ENCODE peak calls at places on chromosome 19, in ten cellular contexts. K is breast epithelium; I is cardiac muscle cell; F is CD4-positive, alpha-beta T cell; V is endothelial cell; U is GM23338; W is bronchial epithelial cell; X is fibroblast of lung; L is endodermal cell; R is HFF-Myc. P is an unnamed sample.

GRCh38 chr19:11106477-11106876 is 17.2 kb downstream of the LDLR start:
- DNase-seq in K (no peak), X (no peak), I (peak), L (no peak), W (no peak), V (no peak), R (no peak), F (no peak), U (no peak), P (no peak)

GRCh38 chr19:6708346-6708745 is 12.1 kb downstream of the C3 start:
- DNase-seq in L (no peak), K (no peak), U (no peak), F (no peak), I (no peak), X (no peak), W (no peak), V (no peak), R (no peak), P (no peak)

GRCh38 chr19:49983645-49984229 is 22.8 kb upstream of the SIGLEC11 start:
- DNase-seq in R (no peak), U (peak), F (peak), K (peak), V (peak), W (peak), I (peak), L (peak), X (peak), P (peak)

GRCh38 chr19:792361-792885 is 4.8 kb upstream of the PTBP1 start:
- DNase-seq in W (no peak), X (no peak), R (no peak), U (peak), V (no peak), F (no peak), L (no peak), K (no peak), I (no peak), P (no peak)

GRCh38 chr19:5470264-5470671 is 15.1 kb downstream of the ZNRF4 start:
- DNase-seq in F (no peak), L (no peak), U (no peak), I (no peak), K (no peak), X (no peak), W (peak), V (no peak), R (no peak), P (no peak)

GRCh38 chr19:18726846-18727245 is 43.4 kb downstream of the CRTC1 start:
- DNase-seq in F (no peak), U (no peak), V (no peak), W (no peak), X (no peak), K (no peak), L (no peak), R (no peak), I (no peak), P (no peak)

GRCh38 chr19:40344422-40344821 is 3.8 kb downstream of the C19orf47 start:
- DNase-seq in I (no peak), V (no peak), X (no peak), F (no peak), K (no peak), L (no peak), W (no peak), R (no peak), U (no peak), P (no peak)

GRCh38 chr19:5447700-5448311 is 7.4 kb upstream of the ZNRF4 start:
- DNase-seq in X (peak), L (no peak), F (no peak), U (no peak), I (no peak), R (no peak), K (no peak), V (no peak), W (peak), P (no peak)

GRCh38 chr19:45171211-45171623 is 6.8 kb downstream of the TRAPPC6A start:
- DNase-seq in K (no peak), U (no peak), R (no peak), W (no peak), L (peak), I (no peak), F (no peak), X (no peak), V (peak), P (no peak)

GRCh38 chr19:10335149-10336053 is 2.1 kb upstream of the RAVER1 start:
- DNase-seq in R (no peak), K (no peak), I (peak), L (peak), U (peak), V (peak), W (no peak), F (no peak), X (no peak), P (no peak)

GRCh38 chr19:23440791-23441190 is 45.5 kb upstream of the ZNF91 start:
- DNase-seq in W (no peak), X (no peak), K (no peak), L (peak), R (no peak), U (peak), F (no peak), I (no peak), V (no peak), P (peak)

GRCh38 chr19:10961763-10962536 is 1.1 kb downstream of the SMARCA4 start:
- DNase-seq in I (no peak), L (no peak), F (no peak), K (no peak), R (no peak), W (no peak), X (no peak), V (no peak), U (no peak), P (no peak)

GRCh38 chr19:49555600-49556411 is 24.6 kb downstream of the NOSIP start:
- DNase-seq in W (peak), R (no peak), F (peak), X (peak), K (no peak), U (peak), V (peak), I (peak), L (peak), P (peak)

GRCh38 chr19:47035127-47035494 is 13.3 kb downstream of the TMEM160 start:
- DNase-seq in X (peak), U (peak), F (no peak), R (no peak), L (peak), W (no peak), I (no peak), K (no peak), V (no peak), P (no peak)

GRCh38 chr19:1360818-1361461 is 22.8 kb upstream of the NDUFS7 start:
- DNase-seq in I (no peak), W (peak), X (peak), L (peak), V (no peak), R (peak), U (no peak), F (no peak), K (peak), P (no peak)

GRCh38 chr19:39127812-39128510 is 2.4 kb downstream of the PAK4 start:
- DNase-seq in F (no peak), V (no peak), R (no peak), L (no peak), W (no peak), I (no peak), X (no peak), K (peak), U (no peak), P (no peak)

GRCh38 chr19:28710278-28710677 is 502.7 kb downstream of the UQCRFS1 start:
- DNase-seq in K (no peak), V (no peak), X (peak), R (peak), L (no peak), U (peak), I (peak), F (no peak), W (peak), P (no peak)
- TF ChIP-seq CTCF in K (peak), V (peak), X (peak), R (peak), L (peak), U (peak), I (peak), F (peak), W (peak), P (peak)

GRCh38 chr19:3879656-3880055 is 829 bp upstream of the ATCAY start:
- DNase-seq in I (no peak), R (no peak), F (no peak), V (no peak), L (no peak), W (no peak), U (no peak), K (no peak), X (no peak), P (no peak)
- TF ChIP-seq CTCF in I (no peak), R (peak), F (no peak), V (peak), L (peak), W (no peak), U (peak), K (no peak), X (no peak), P (peak)

DNA sequence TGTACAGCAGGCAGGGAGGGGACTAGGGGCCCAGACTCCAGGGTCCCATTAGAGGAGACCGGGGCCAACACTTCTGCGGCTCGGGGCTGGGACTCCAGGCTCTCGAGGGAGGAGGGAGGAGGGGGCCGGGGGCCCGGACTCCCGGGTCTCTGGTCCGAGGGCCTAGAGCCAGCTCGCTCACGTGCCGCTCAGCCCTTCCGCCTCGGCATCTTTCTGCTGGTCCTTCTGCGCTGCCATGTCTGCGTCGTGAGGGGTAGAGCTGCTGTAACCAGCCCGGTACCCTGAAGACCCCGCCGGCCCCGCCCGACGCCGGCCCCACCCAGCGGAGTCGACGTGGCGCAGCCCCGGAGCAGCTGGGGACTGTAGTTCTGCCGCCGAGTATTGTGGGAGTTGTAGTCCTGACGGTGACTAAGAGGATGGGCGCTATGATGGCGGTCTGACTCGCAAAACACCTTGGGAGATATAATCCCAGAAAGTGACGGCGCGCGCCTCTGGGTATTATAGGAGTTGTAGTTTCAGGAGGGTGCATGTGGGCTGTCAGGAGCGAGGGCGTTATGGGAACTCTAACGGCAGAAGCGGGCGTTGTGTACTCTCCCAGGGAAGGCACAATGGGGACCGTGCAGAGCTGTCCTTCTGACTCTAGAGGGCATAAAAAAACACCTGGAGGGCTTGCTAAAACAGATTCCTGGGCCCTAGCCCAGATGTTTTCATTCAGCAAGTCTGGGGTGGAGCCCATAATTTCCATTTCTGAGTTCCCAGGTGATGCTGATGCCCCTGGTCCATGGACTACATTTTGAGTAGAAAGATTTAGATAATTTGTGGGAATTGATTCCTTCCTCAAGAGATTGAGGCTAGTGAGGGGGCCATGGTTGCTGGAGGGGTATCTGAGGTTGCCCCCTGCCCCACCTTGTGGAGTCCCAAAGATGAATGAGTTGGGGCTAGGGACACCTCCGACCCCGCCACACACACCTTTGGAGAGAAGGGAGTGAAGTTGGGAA is at the start of gene RABAC1:
- DNase-seq in R (peak), F (peak), V (peak), W (peak), U (peak), X (peak), I (peak), L (peak), K (peak), P (peak)
- TF ChIP-seq CTCF in R (no peak), F (no peak), V (no peak), W (no peak), U (peak), X (no peak), I (peak), L (peak), K (no peak), P (peak)

DNA sequence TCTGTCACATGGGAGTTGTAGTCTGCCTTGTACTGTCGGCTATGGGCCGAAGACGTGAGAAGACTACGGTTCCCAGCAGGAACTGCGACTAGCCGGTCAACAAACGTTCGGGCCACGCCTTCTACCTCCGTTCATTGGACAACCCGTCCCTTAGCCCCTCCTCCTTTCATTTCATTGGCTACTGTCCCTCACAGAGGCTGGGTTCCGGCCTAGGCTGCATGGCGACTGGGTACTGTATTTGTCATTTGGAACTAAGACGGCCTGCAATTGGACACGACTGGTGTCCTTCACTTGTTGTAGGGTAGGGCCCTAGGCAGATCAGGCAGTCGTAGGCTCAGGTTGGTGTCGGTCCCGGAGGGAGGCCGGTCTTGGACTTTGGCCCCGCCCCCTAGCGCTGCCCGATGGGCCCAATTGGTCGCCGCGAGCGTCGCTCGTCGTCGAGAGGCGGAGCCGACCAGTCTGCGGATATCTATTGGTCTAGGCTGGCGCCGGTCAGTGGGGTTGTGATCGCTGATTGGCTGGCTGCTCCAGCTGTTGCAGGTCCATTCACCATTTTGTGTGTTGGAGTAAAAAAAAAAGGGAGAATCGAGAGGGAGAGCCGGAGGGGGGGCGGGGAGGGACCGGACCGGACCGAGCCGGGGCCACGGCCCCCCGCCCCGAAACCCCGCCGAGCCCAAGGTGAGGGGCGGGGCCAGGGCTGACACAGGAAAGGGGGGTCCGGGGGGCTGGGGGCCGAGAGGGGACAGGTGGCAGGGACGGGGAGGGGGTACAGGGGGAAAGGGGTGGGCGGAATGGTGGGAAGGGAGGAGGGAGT is at the start of gene CIC:
- DNase-seq in X (peak), I (peak), L (peak), U (peak), V (peak), K (peak), F (peak), W (peak), R (peak), P (peak)
- TF ChIP-seq CTCF in X (no peak), I (no peak), L (no peak), U (no peak), V (no peak), K (no peak), F (no peak), W (no peak), R (no peak), P (no peak)

GRCh38 chr19:29188704-29189375 is 24.1 kb downstream of the UQCRFS1 start:
- DNase-seq in V (no peak), U (no peak), L (no peak), X (no peak), I (no peak), F (no peak), R (no peak), K (no peak), W (no peak), P (no peak)
- TF ChIP-seq CTCF in V (no peak), U (no peak), L (no peak), X (no peak), I (no peak), F (no peak), R (no peak), K (no peak), W (no peak), P (no peak)

DNA sequence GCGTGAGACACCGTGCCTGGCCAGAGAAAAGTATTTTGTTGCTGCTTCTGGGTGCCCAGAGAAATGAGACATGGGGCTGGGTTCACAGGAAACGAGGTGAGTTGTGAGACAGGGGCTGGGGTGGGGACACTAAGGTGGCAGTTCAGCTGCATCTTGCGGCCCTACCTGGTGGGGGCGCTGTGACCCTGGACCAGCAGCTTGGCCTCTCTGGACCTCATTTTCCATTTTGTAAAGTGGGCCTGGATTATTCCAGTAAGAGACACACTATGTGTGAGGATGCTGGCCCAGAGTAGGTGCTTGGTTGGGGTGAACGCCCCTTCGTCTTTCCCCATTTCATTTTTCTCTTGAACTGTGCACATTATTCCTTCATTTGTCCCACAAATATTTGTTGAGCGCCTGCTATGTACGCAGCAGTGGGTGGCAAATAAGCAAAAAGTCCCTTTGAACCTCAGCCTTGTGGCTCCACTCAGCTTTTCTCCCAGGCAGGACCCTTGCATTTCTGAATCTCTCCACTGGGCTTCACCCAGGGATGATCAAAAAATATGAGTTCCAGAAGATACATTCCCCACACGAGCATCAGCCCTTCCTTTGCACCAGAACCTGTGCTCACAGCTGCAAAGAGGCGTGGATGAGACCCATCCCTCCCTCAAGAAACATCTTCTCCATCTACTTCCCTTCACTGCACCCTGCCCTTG is 26.6 kb upstream of the OR10H1 start:
- DNase-seq in F (no peak), U (no peak), L (no peak), X (no peak), K (no peak), R (no peak), V (no peak), W (no peak), I (no peak), P (no peak)
- TF ChIP-seq CTCF in F (no peak), U (no peak), L (no peak), X (no peak), K (no peak), R (no peak), V (no peak), W (peak), I (no peak), P (peak)

DNA sequence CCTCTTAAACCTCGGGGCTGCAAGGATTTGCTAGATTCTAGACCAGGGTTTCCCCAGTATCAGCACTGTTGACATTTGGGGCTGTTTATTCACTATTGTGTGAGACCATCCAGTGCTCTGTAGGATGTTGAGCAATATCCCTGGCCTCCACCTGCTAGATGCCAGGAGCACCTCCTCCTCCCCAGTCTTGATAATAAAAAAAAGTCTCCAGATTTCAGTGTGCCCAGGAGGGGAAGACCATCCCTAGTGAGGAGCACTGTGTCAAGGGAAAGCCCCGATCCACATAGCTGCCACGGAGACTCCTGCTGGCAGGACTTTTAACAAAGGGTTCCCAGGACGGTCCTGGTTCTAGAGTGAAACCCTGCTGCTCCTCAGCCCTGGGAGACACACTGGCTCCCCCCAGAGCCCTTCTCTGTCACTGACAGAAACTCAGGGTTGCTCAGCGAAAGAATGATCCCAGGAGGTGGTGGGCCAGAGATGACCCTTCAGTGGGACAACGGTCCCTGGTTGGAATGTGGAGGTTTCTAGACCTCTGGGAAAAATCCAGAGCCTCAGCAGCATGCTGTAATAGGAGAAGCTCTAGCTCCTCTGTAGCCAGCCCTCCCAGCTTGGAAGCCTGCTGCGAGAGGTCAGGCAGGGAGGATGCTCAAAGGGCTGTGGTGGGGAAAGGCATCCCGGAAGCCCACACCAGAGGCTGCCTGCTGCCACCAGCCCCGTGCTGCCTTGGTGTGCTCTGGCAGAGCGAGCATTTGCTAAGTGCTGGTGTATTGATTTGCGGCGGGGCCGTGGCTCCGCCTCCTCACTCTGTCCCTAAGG is 20.3 kb downstream of the LYL1 start:
- DNase-seq in W (peak), V (peak), I (peak), F (no peak), U (peak), K (no peak), L (peak), X (peak), R (no peak), P (peak)
- TF ChIP-seq CTCF in W (no peak), V (no peak), I (peak), F (no peak), U (peak), K (no peak), L (peak), X (peak), R (peak), P (no peak)

DNA sequence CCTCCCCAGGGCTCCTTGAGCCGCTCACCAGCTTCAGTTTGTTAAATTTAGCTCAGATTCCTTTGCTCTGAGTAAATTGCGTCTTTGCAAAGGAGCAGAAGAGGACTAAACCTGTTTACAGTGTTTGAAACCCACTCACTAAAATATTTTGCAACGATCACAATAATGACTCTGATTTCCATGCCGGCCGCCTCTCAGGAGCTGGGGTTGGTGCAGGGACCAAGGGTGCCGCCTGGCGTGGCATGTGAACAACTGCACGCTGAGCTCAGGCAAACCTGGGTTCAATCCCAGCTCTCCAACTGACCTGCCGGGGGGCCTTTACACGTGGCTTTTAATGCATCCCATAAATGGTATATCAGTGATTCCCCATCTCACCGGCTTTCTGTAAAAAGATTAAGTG is 68.7 kb upstream of the CACNA1A start:
- DNase-seq in L (peak), R (no peak), X (no peak), F (no peak), W (no peak), I (peak), K (no peak), V (no peak), U (peak), P (peak)
- TF ChIP-seq CTCF in L (peak), R (peak), X (peak), F (no peak), W (peak), I (peak), K (no peak), V (no peak), U (peak), P (peak)

P was measured in glutamatergic neuron.